ENCODE peak calls at places on chromosomes 5 and 9, in five cellular contexts. One of them, this sample, is unnamed.

GRCh38 chr9:126708178-126708577 is 94.5 kb downstream of the LMX1B start:
- DNase-seq in NCI-H1105 treated with DMSO at 0.1 percent for 48 hours: no peak
- DNase-seq in cardiac fibroblast: no peak
- DNase-seq in NCI-H774: no peak
- DNase-seq in SK-MEL-5: no peak
- DNase-seq in this sample: no peak

GRCh38 chr5:25713259-25713658 is 1068.5 kb upstream of the CDH10 start:
- DNase-seq in NCI-H774: no peak
- DNase-seq in NCI-H1105 treated with DMSO at 0.1 percent for 48 hours: no peak
- DNase-seq in cardiac fibroblast: no peak
- DNase-seq in SK-MEL-5: peak; percentile 39
- DNase-seq in this sample: no peak

GRCh38 chr9:130860458-130861316 is 25.6 kb downstream of the ABL1 start:
- DNase-seq in SK-MEL-5: peak; percentile 85
- DNase-seq in NCI-H1105 treated with DMSO at 0.1 percent for 48 hours: no peak
- DNase-seq in NCI-H774: no peak
- DNase-seq in cardiac fibroblast: peak; percentile 98
- DNase-seq in this sample: peak; percentile 95

GRCh38 chr5:158881076-158881880 is 218.4 kb downstream of the EBF1 start:
- DNase-seq in SK-MEL-5: peak; percentile 70
- DNase-seq in NCI-H774: no peak
- DNase-seq in NCI-H1105 treated with DMSO at 0.1 percent for 48 hours: peak; percentile 29
- DNase-seq in cardiac fibroblast: no peak
- DNase-seq in this sample: no peak

GRCh38 chr9:76827286-76828080 is 63.2 kb downstream of the PCA3 start:
- DNase-seq in cardiac fibroblast: no peak
- DNase-seq in SK-MEL-5: no peak
- DNase-seq in NCI-H774: no peak
- DNase-seq in NCI-H1105 treated with DMSO at 0.1 percent for 48 hours: no peak
- DNase-seq in this sample: no peak

GRCh38 chr9:134130503-134131375 is 5.1 kb upstream of the WDR5 start:
- DNase-seq in cardiac fibroblast: peak; percentile 11
- DNase-seq in NCI-H774: peak; percentile 51
- DNase-seq in NCI-H1105 treated with DMSO at 0.1 percent for 48 hours: peak; percentile 44
- DNase-seq in SK-MEL-5: no peak
- DNase-seq in this sample: no peak

GRCh38 chr5:84091400-84091799 is 293.3 kb downstream of the EDIL3 start:
- DNase-seq in SK-MEL-5: peak; percentile 26
- DNase-seq in NCI-H1105 treated with DMSO at 0.1 percent for 48 hours: no peak
- DNase-seq in NCI-H774: peak; percentile 35
- DNase-seq in cardiac fibroblast: no peak
- DNase-seq in this sample: no peak

GRCh38 chr5:36897616-36898015 is 21.0 kb downstream of the NIPBL start:
- DNase-seq in NCI-H1105 treated with DMSO at 0.1 percent for 48 hours: no peak
- DNase-seq in NCI-H774: no peak
- DNase-seq in cardiac fibroblast: peak; percentile 61
- DNase-seq in SK-MEL-5: no peak
- DNase-seq in this sample: no peak

GRCh38 chr9:130118841-130119520 is 53.2 kb upstream of the NCS1 start:
- DNase-seq in SK-MEL-5: no peak
- DNase-seq in NCI-H1105 treated with DMSO at 0.1 percent for 48 hours: peak; percentile 97
- DNase-seq in NCI-H774: peak; percentile 93
- DNase-seq in cardiac fibroblast: peak; percentile 19
- DNase-seq in this sample: no peak

GRCh38 chr5:10797246-10797645 is 36.2 kb upstream of the DAP start:
- DNase-seq in NCI-H774: no peak
- DNase-seq in cardiac fibroblast: peak; percentile 48
- DNase-seq in SK-MEL-5: no peak
- DNase-seq in NCI-H1105 treated with DMSO at 0.1 percent for 48 hours: no peak
- DNase-seq in this sample: no peak

GRCh38 chr5:17096975-17097695 is 120.3 kb upstream of the BASP1 start:
- DNase-seq in NCI-H774: peak; percentile 39
- DNase-seq in cardiac fibroblast: no peak
- DNase-seq in NCI-H1105 treated with DMSO at 0.1 percent for 48 hours: no peak
- DNase-seq in SK-MEL-5: no peak
- DNase-seq in this sample: no peak

GRCh38 chr9:114811969-114812636 is 6.3 kb upstream of the TNFSF15 start:
- DNase-seq in cardiac fibroblast: no peak
- DNase-seq in NCI-H774: no peak
- DNase-seq in SK-MEL-5: no peak
- DNase-seq in NCI-H1105 treated with DMSO at 0.1 percent for 48 hours: peak; percentile 27
- DNase-seq in this sample: no peak

GRCh38 chr9:21294325-21294724 is 10.8 kb downstream of the IFNA5 start:
- DNase-seq in NCI-H1105 treated with DMSO at 0.1 percent for 48 hours: no peak
- DNase-seq in SK-MEL-5: no peak
- DNase-seq in NCI-H774: no peak
- DNase-seq in cardiac fibroblast: peak; percentile 68
- DNase-seq in this sample: no peak

GRCh38 chr5:156474251-156474650 is 147.3 kb downstream of the SGCD start:
- DNase-seq in NCI-H774: no peak
- DNase-seq in NCI-H1105 treated with DMSO at 0.1 percent for 48 hours: no peak
- DNase-seq in cardiac fibroblast: peak; percentile 23
- DNase-seq in SK-MEL-5: no peak
- DNase-seq in this sample: no peak

GRCh38 chr5:95959964-95960801 is 1.5 kb downstream of the ELL2 start:
- DNase-seq in NCI-H1105 treated with DMSO at 0.1 percent for 48 hours: no peak
- DNase-seq in cardiac fibroblast: peak; percentile 56
- DNase-seq in NCI-H774: no peak
- DNase-seq in SK-MEL-5: no peak
- DNase-seq in this sample: no peak

GRCh38 chr9:113131689-113132151 is 19.1 kb upstream of the SLC31A2 start:
- DNase-seq in cardiac fibroblast: peak; percentile 45
- DNase-seq in NCI-H1105 treated with DMSO at 0.1 percent for 48 hours: no peak
- DNase-seq in SK-MEL-5: peak; percentile 51
- DNase-seq in NCI-H774: no peak
- DNase-seq in this sample: no peak

GRCh38 chr9:113484258-113484730 is 20.8 kb downstream of the RGS3 start:
- DNase-seq in cardiac fibroblast: no peak
- DNase-seq in SK-MEL-5: peak; percentile 32
- DNase-seq in NCI-H1105 treated with DMSO at 0.1 percent for 48 hours: peak; percentile 55
- DNase-seq in NCI-H774: no peak
- DNase-seq in this sample: no peak

GRCh38 chr5:149445739-149446369 is 66.8 kb upstream of the IL17B start:
- DNase-seq in SK-MEL-5: peak; percentile 53
- DNase-seq in cardiac fibroblast: peak; percentile 95
- DNase-seq in NCI-H774: no peak
- DNase-seq in NCI-H1105 treated with DMSO at 0.1 percent for 48 hours: no peak
- DNase-seq in this sample: no peak

GRCh38 chr5:158054388-158055092 is 195.6 kb upstream of the CLINT1 start:
- DNase-seq in cardiac fibroblast: no peak
- DNase-seq in NCI-H774: no peak
- DNase-seq in SK-MEL-5: no peak
- DNase-seq in NCI-H1105 treated with DMSO at 0.1 percent for 48 hours: no peak
- DNase-seq in this sample: no peak

GRCh38 chr9:86601697-86602096 is 247.5 kb upstream of the TUT7 start:
- DNase-seq in NCI-H774: no peak
- DNase-seq in cardiac fibroblast: no peak
- DNase-seq in NCI-H1105 treated with DMSO at 0.1 percent for 48 hours: no peak
- DNase-seq in SK-MEL-5: no peak
- DNase-seq in this sample: no peak

GRCh38 chr5:15757103-15757502 is 257.1 kb downstream of the FBXL7 start:
- DNase-seq in NCI-H1105 treated with DMSO at 0.1 percent for 48 hours: no peak
- DNase-seq in cardiac fibroblast: peak; percentile 62
- DNase-seq in SK-MEL-5: no peak
- DNase-seq in NCI-H774: no peak
- DNase-seq in this sample: no peak

GRCh38 chr9:114401344-114401743 is 13.6 kb upstream of the AKNA start:
- DNase-seq in NCI-H774: no peak
- DNase-seq in NCI-H1105 treated with DMSO at 0.1 percent for 48 hours: no peak
- DNase-seq in SK-MEL-5: no peak
- DNase-seq in cardiac fibroblast: no peak
- DNase-seq in this sample: no peak

GRCh38 chr9:122580360-122580759 is 2.8 kb downstream of the OR1L8 start:
- DNase-seq in cardiac fibroblast: peak; percentile 68
- DNase-seq in NCI-H774: no peak
- DNase-seq in NCI-H1105 treated with DMSO at 0.1 percent for 48 hours: no peak
- DNase-seq in SK-MEL-5: no peak
- DNase-seq in this sample: no peak

GRCh38 chr9:34123682-34124081 is 2.8 kb downstream of the DCAF12 start:
- DNase-seq in NCI-H774: no peak
- DNase-seq in SK-MEL-5: no peak
- DNase-seq in cardiac fibroblast: no peak
- DNase-seq in NCI-H1105 treated with DMSO at 0.1 percent for 48 hours: no peak
- DNase-seq in this sample: no peak

This sample was measured in chondrocyte.